ENCODE peak calls at places on chromosomes 7 and 10, in four cellular contexts. L, C, R and B are unnamed samples.

GRCh38 chr7:6268909-6269306 is 3.5 kb downstream of the CYTH3 start:
- DNase-seq in L (no peak), C (no peak), R (no peak), B (no peak)

GRCh38 chr7:29987821-29988317 is 1.7 kb downstream of the SCRN1 start:
- DNase-seq in L (peak; percentile 90), C (peak; percentile 90), R (peak; percentile 52), B (peak; percentile 84)

GRCh38 chr7:136953386-136953785 is 84.9 kb downstream of the CHRM2 start:
- DNase-seq in L (peak; percentile 64), C (peak; percentile 73), R (peak; percentile 34), B (no peak)

GRCh38 chr7:1539346-1540321 is 9.1 kb downstream of the MAFK start:
- DNase-seq in L (peak; percentile 40), C (no peak), R (no peak), B (no peak)

GRCh38 chr7:111591-111990 is 80.8 kb upstream of the FAM20C start:
- DNase-seq in L (no peak), C (no peak), R (no peak), B (no peak)

GRCh38 chr7:2575733-2576350 is 17.1 kb downstream of the IQCE start:
- DNase-seq in L (no peak), C (peak; percentile 18), R (no peak), B (no peak)

GRCh38 chr7:44377681-44378421 is 52.5 kb upstream of the CAMK2B start:
- DNase-seq in L (no peak), C (no peak), R (no peak), B (no peak)

GRCh38 chr10:43605850-43606322 is 352 bp upstream of the ZNF485 start:
- DNase-seq in L (no peak), C (no peak), R (no peak), B (no peak)

GRCh38 chr7:7924303-7924702 is 44.3 kb upstream of the GLCCI1 start:
- DNase-seq in L (no peak), C (no peak), R (no peak), B (no peak)

GRCh38 chr7:29569648-29570047 is 6.0 kb downstream of the PRR15 start:
- DNase-seq in L (no peak), C (no peak), R (no peak), B (peak; percentile 37)

GRCh38 chr10:5447611-5448071 is 35.3 kb downstream of the NET1 start:
- DNase-seq in L (peak; percentile 36), C (no peak), R (no peak), B (no peak)
- H3K4me3 ChIP-seq in L (peak overlapping the region; percentile 87), C (peak overlapping the region; percentile 71), R (peak overlapping the region; percentile 84), B (peak overlapping the region; percentile 69)

GRCh38 chr10:91635401-91636400 is 2.8 kb upstream of the PPP1R3C start:
- DNase-seq in L (peak; percentile 91), C (peak; percentile 92), R (no peak), B (no peak)
- H3K4me3 ChIP-seq in L (no peak overlapping the region), C (no peak overlapping the region), R (no peak overlapping the region), B (no peak overlapping the region)

DNA sequence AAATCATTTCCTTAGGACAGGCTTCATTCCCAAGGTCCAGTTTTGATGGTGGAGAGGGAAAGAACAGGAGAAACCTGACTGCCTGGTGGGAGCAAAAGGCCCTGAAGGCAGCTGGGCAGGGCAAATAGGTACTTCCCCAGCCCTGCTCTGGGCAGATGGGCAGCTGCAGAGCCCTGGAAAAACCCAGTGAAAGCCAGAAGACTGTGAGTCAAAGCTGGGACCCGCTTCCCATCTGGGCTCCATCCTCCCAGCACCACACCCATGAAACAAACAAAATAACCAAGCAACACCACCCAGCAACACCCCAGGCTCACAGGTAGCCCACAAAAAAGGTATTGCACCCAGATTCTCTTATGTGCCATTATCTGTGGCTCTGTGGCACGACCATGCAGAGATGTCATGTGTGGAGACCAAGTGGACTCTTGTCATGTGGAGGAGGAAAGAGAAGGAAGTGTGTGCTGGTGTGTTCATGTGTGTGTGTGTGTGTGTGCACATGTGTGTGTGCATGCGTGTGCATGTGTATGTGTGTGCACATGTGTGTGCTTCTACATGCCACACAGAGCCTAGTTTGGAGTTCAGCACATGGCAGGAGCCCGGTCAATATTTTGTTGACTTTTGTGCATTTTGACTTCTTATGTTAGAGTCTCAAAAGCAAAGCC is 9.8 kb downstream of the CLRN3 start:
- DNase-seq in L (no peak), C (no peak), R (no peak), B (no peak)
- H3K4me3 ChIP-seq in L (no peak overlapping the region), C (no peak overlapping the region), R (no peak overlapping the region), B (no peak overlapping the region)

GRCh38 chr7:42726066-42726785 is 185.6 kb downstream of the C7orf25 start:
- DNase-seq in L (peak; percentile 48), C (no peak), R (no peak), B (no peak)
- H3K4me3 ChIP-seq in L (no peak overlapping the region), C (no peak overlapping the region), R (no peak overlapping the region), B (no peak overlapping the region)

GRCh38 chr7:130895006-130895750 is 161.2 kb upstream of the KLF14 start:
- DNase-seq in L (no peak), C (no peak), R (no peak), B (no peak)
- H3K4me3 ChIP-seq in L (no peak overlapping the region), C (no peak overlapping the region), R (peak overlapping the region; percentile 17), B (peak overlapping the region; percentile 47)